ENCODE peak calls at places on chromosomes 7 and 10, in eight cellular contexts. M is substantia nigra; O is transverse colon; Q is brain microvascular endothelial cell; C is CD8-positive, alpha-beta memory T cell; I is sigmoid colon; A is neuronal stem cell; S is caudate nucleus. G is an unnamed sample.

GRCh38 chr7:47383696-47384445 is 198.0 kb downstream of the TNS3 start:
- DNase-seq in M (no peak), O (peak), Q (no peak), C (no peak), I (peak), A (no peak), S (no peak), G (no peak)

GRCh38 chr10:58734116-58734515 is 221.4 kb downstream of the BICC1 start:
- DNase-seq in M (no peak), O (no peak), Q (no peak), C (no peak), I (no peak), A (no peak), S (no peak), G (no peak)

GRCh38 chr10:1605999-1606940 is 131.1 kb downstream of the ADARB2 start:
- DNase-seq in M (no peak), O (no peak), Q (no peak), C (no peak), I (no peak), A (no peak), S (no peak), G (no peak)

GRCh38 chr10:133357293-133358151 is at the start of gene FUOM:
- DNase-seq in M (no peak), O (peak), Q (peak), C (peak), I (no peak), A (peak), S (no peak), G (no peak)

GRCh38 chr10:31896972-31897384 is 31.7 kb downstream of the ARHGAP12 start:
- DNase-seq in M (no peak), O (no peak), Q (no peak), C (no peak), I (no peak), A (no peak), S (no peak), G (no peak)

GRCh38 chr7:90850516-90850915 is 254.4 kb downstream of the CDK14 start:
- DNase-seq in M (no peak), O (no peak), Q (no peak), C (no peak), I (no peak), A (no peak), S (no peak), G (no peak)

GRCh38 chr10:123013456-123014419 is 4.9 kb downstream of the ACADSB start:
- DNase-seq in M (no peak), O (no peak), Q (no peak), C (no peak), I (no peak), A (no peak), S (no peak), G (no peak)

GRCh38 chr10:67666416-67667043 is 29.5 kb downstream of the CTNNA3 start:
- DNase-seq in M (no peak), O (no peak), Q (no peak), C (no peak), I (no peak), A (no peak), S (no peak), G (no peak)

GRCh38 chr10:58240531-58240930 is 27.2 kb downstream of the IPMK start:
- DNase-seq in M (no peak), O (no peak), Q (no peak), C (no peak), I (no peak), A (no peak), S (no peak), G (no peak)

GRCh38 chr7:42930889-42931288 is 1.1 kb downstream of the PSMA2 start:
- DNase-seq in M (no peak), O (no peak), Q (no peak), C (no peak), I (no peak), A (no peak), S (no peak), G (no peak)

GRCh38 chr10:103915794-103916193 is 2.2 kb downstream of the STN1 start:
- DNase-seq in M (no peak), O (peak), Q (no peak), C (peak), I (no peak), A (no peak), S (no peak), G (no peak)

GRCh38 chr7:46089281-46089680 is 168.2 kb upstream of the IGFBP3 start:
- DNase-seq in M (no peak), O (no peak), Q (peak), C (no peak), I (no peak), A (no peak), S (no peak), G (no peak)

GRCh38 chr7:45092100-45092930 is 3.5 kb upstream of the NACAD start:
- DNase-seq in M (no peak), O (no peak), Q (no peak), C (no peak), I (peak), A (no peak), S (no peak), G (no peak)

GRCh38 chr10:77939561-77940001 is 13.0 kb upstream of the DLG5 start:
- DNase-seq in M (no peak), O (peak), Q (peak), C (no peak), I (peak), A (no peak), S (no peak), G (no peak)

GRCh38 chr10:24617771-24618396 is 105.8 kb downstream of the ARHGAP21 start:
- DNase-seq in M (peak), O (peak), Q (peak), C (peak), I (peak), A (peak), S (no peak), G (no peak)

GRCh38 chr10:97238855-97239254 is 53.1 kb upstream of the SLIT1 start:
- DNase-seq in M (no peak), O (no peak), Q (no peak), C (no peak), I (no peak), A (no peak), S (no peak), G (no peak)

GRCh38 chr7:99693427-99694200 is 13.8 kb upstream of the CYP3A5 start:
- DNase-seq in M (no peak), O (peak), Q (no peak), C (no peak), I (no peak), A (peak), S (no peak), G (no peak)

GRCh38 chr10:48542471-48543210 is 62.2 kb downstream of the ARHGAP22 start:
- DNase-seq in M (no peak), O (no peak), Q (no peak), C (no peak), I (peak), A (no peak), S (no peak), G (no peak)

GRCh38 chr10:125840955-125841354 is 17.6 kb downstream of the BCCIP start:
- DNase-seq in M (no peak), O (no peak), Q (no peak), C (no peak), I (no peak), A (no peak), S (no peak), G (no peak)

GRCh38 chr10:96414303-96414702 is 55.5 kb upstream of the OPALIN start:
- DNase-seq in M (no peak), O (no peak), Q (no peak), C (no peak), I (peak), A (no peak), S (no peak), G (no peak)

GRCh38 chr10:120286280-120286679 is 170.7 kb upstream of the PLPP4 start:
- DNase-seq in M (no peak), O (no peak), Q (no peak), C (no peak), I (no peak), A (no peak), S (no peak), G (no peak)

GRCh38 chr7:79593819-79594218 is 140.4 kb upstream of the MAGI2 start:
- DNase-seq in M (no peak), O (no peak), Q (no peak), C (no peak), I (no peak), A (no peak), S (no peak), G (no peak)

GRCh38 chr10:50623299-50624153 is at the start of gene SGMS1:
- DNase-seq in M (peak), O (peak), Q (peak), C (peak), I (peak), A (peak), S (peak), G (peak)

GRCh38 chr10:116787893-116788665 is 45.7 kb upstream of the HSPA12A start:
- DNase-seq in M (peak), O (peak), Q (peak), C (peak), I (peak), A (peak), S (peak), G (peak)

GRCh38 chr7:55477781-55478374 is 94.4 kb downstream of the VOPP1 start:
- DNase-seq in M (no peak), O (no peak), Q (peak), C (no peak), I (no peak), A (no peak), S (no peak), G (no peak)

GRCh38 chr7:106573738-106574137 is 87.2 kb downstream of the CCDC71L start:
- DNase-seq in M (no peak), O (no peak), Q (no peak), C (no peak), I (no peak), A (no peak), S (no peak), G (no peak)

GRCh38 chr7:140924019-140924820 is 509 bp downstream of the BRAF start:
- DNase-seq in M (peak), O (peak), Q (peak), C (peak), I (peak), A (peak), S (peak), G (peak)

GRCh38 chr7:47375121-47375551 is 206.8 kb downstream of the TNS3 start:
- DNase-seq in M (no peak), O (peak), Q (peak), C (no peak), I (peak), A (no peak), S (no peak), G (no peak)

GRCh38 chr7:20280475-20281351 is 50.0 kb upstream of the ITGB8 start:
- DNase-seq in M (no peak), O (no peak), Q (peak), C (no peak), I (no peak), A (no peak), S (no peak), G (no peak)

GRCh38 chr10:79045566-79046175 is 23.1 kb upstream of the ZMIZ1 start:
- DNase-seq in M (no peak), O (no peak), Q (no peak), C (no peak), I (peak), A (no peak), S (no peak), G (peak)

GRCh38 chr7:30859940-30860623 is 51.6 kb upstream of the AQP1 start:
- DNase-seq in M (no peak), O (no peak), Q (no peak), C (no peak), I (no peak), A (no peak), S (no peak), G (no peak)

GRCh38 chr7:1564603-1565022 is 5.2 kb downstream of the PSMG3 start:
- DNase-seq in M (no peak), O (no peak), Q (no peak), C (no peak), I (no peak), A (no peak), S (no peak), G (no peak)

GRCh38 chr7:1567082-1567771 is 2.6 kb downstream of the PSMG3 start:
- DNase-seq in M (no peak), O (peak), Q (peak), C (no peak), I (no peak), A (no peak), S (peak), G (no peak)

GRCh38 chr7:1567893-1568292 is 1.9 kb downstream of the PSMG3 start:
- DNase-seq in M (no peak), O (no peak), Q (peak), C (no peak), I (no peak), A (no peak), S (no peak), G (no peak)

GRCh38 chr7:1569016-1569415 is 816 bp downstream of the PSMG3 start:
- DNase-seq in M (no peak), O (no peak), Q (peak), C (peak), I (no peak), A (no peak), S (no peak), G (no peak)

GRCh38 chr7:1566687-1567081 is 3.1 kb downstream of the PSMG3 start:
- DNase-seq in M (no peak), O (peak), Q (no peak), C (no peak), I (no peak), A (no peak), S (no peak), G (no peak)
- H3K27ac ChIP-seq in M (no peak), O (peak), Q (peak), C (no peak), I (no peak), A (no peak), S (no peak), G (peak)

GRCh38 chr7:64978497-64979203 is 12.2 kb downstream of the ZNF117 start:
- DNase-seq in M (no peak), O (no peak), Q (no peak), C (no peak), I (no peak), A (no peak), S (no peak), G (no peak)
- H3K27ac ChIP-seq in M (no peak), O (no peak), Q (no peak), C (no peak), I (no peak), A (no peak), S (no peak), G (no peak)

DNA sequence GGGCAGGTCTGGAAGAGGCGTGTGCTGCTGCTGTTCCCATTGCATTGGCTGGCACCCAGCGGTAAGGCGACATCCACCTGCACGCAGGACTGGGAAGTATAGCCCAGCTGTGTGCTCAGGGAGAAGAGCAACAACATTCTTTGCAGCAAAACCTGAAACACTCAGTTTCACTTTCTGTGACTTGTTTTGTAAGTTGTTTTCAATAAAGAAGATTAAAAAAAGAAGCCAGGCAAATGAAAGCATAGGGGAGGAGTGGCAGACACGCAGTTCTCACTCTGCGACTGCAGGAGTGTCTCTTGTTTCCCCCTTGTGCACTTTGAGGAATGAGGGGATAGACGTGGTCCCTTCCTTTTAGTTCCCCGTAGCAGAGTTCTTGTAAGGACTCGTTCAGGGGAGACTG is 5.8 kb downstream of the FBH1 start:
- DNase-seq in M (no peak), O (peak), Q (no peak), C (no peak), I (no peak), A (no peak), S (no peak), G (no peak)
- H3K27ac ChIP-seq in M (no peak), O (peak), Q (no peak), C (no peak), I (no peak), A (no peak), S (no peak), G (no peak)

DNA sequence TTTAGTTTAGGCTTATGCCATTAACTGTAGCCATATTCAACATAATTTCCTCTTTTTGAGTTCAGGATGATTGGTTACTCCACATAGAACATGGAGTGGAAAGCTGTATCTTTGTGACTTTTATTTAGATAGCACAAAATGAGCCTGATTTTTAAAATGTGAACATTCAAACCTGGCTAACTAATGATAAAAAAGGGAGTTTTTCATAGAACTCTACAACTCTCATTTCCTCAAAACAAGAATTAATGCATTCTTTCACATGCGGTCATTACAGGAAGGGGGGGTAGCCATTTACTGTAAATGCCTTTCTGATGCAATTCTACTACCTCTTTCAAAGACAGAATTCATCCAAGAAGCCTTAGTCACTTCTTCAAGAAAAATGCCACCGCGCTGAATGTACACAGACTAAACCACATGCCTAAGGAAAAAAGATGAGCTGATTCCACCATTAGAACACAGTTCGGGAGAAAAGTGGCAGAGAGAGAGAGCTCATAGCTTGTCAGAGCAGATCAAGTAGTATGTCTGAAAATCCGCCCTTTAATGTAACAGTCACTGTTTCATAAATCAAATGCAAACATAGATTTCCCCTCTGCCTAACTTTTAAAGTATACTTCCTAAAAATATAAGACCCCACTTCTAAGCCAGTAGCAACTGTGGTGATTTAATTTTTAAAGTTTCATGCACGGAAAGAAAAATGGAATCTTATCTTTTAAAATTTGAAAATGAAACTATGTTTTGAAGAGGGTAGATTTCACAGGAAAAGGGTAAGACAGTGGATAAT is 226.4 kb upstream of the KLF14 start:
- DNase-seq in M (no peak), O (no peak), Q (peak), C (peak), I (no peak), A (no peak), S (no peak), G (no peak)
- H3K27ac ChIP-seq in M (no peak), O (peak), Q (peak), C (peak), I (peak), A (no peak), S (no peak), G (peak)

GRCh38 chr10:22816298-22816653 is 101.9 kb upstream of the PIP4K2A start:
- DNase-seq in M (no peak), O (no peak), Q (peak), C (no peak), I (no peak), A (no peak), S (no peak), G (no peak)
- H3K27ac ChIP-seq in M (no peak), O (no peak), Q (peak), C (peak), I (no peak), A (no peak), S (no peak), G (no peak)

GRCh38 chr7:150417239-150417638 is 33.2 kb upstream of the GIMAP8 start:
- DNase-seq in M (no peak), O (no peak), Q (no peak), C (no peak), I (no peak), A (no peak), S (no peak), G (peak)

GRCh38 chr7:150412518-150413247 is 33.6 kb downstream of the ZNF775 start:
- DNase-seq in M (no peak), O (no peak), Q (no peak), C (no peak), I (no peak), A (no peak), S (no peak), G (no peak)

GRCh38 chr7:150417863-150418262 is 32.6 kb upstream of the GIMAP8 start:
- DNase-seq in M (no peak), O (no peak), Q (no peak), C (no peak), I (no peak), A (no peak), S (no peak), G (no peak)

GRCh38 chr7:150413640-150414081 is 34.5 kb downstream of the ZNF775 start:
- DNase-seq in M (no peak), O (no peak), Q (no peak), C (no peak), I (no peak), A (no peak), S (no peak), G (no peak)

DNA sequence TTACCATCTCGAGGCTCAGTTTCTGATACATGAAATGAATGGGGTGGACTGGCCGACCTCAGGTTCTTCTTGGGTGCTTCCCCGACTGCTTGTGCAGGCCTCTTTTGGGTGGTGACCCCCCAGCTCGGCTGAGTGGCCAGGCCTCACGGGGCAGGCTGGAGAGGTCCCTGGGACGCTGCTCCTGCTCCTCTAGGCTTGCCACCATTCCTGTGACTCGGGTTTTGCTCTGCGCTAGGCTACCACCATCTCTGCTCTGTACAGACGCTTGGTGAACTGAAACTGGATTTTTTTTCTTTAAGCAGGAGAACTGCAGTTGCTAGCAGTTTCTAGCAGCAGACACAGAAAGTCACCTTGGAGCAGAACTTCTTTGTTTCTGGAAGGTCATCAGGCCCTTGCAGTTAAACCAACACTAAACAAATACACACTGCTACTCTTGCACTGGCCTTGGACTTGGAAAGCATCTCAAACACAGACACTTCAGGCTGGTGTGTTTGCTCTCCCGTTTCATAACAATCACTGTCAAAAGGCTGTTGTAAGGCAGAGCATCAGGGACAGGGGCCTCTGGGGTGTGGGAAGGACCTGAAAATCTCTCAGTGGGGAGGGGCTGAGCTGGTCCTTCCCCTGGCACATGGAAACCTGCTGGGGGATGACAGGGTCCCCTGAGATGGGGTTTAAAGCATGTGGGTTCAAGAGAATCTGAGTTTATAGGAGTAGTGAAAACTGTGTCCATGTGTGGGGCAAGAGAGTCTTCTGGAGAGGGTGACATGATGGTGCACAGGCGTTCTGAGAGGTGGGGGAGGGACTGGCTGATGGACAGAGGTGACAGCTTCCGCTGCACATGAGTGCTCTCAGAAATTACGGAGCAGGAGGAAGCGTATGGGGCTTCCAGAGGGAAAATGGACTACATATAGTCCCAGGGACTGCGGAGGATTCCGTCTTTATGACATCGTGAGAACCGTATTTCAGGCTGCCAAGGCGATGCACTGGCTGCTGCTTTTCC is 35.0 kb upstream of the GIMAP8 start:
- DNase-seq in M (no peak), O (no peak), Q (no peak), C (no peak), I (no peak), A (no peak), S (no peak), G (no peak)
- H3K27ac ChIP-seq in M (no peak), O (no peak), Q (no peak), C (no peak), I (no peak), A (no peak), S (no peak), G (no peak)

GRCh38 chr10:93993782-93994668 is at the start of gene PLCE1:
- DNase-seq in M (no peak), O (peak), Q (no peak), C (no peak), I (peak), A (peak), S (no peak), G (no peak)
- H3K27ac ChIP-seq in M (no peak), O (peak), Q (no peak), C (no peak), I (peak), A (no peak), S (no peak), G (peak)

G was measured in breast epithelium.